ENCODE peak calls at places on chromosomes 5 and 9, in six cellular contexts. One of them, this sample, is unnamed.

GRCh38 chr9:36847781-36848673 is 186.0 kb downstream of the PAX5 start:
- DNase-seq in cardiac muscle cell: peak
- DNase-seq in lower leg skin: no peak
- DNase-seq in foreskin fibroblast: no peak
- DNase-seq in body of pancreas: no peak
- DNase-seq in heart right ventricle: no peak
- DNase-seq in this sample: no peak

GRCh38 chr5:142426129-142426641 is 101.4 kb upstream of the SPRY4 start:
- DNase-seq in cardiac muscle cell: no peak
- DNase-seq in lower leg skin: peak
- DNase-seq in foreskin fibroblast: no peak
- DNase-seq in body of pancreas: peak
- DNase-seq in heart right ventricle: peak
- DNase-seq in this sample: no peak

GRCh38 chr9:12464368-12464767 is 228.8 kb upstream of the TYRP1 start:
- DNase-seq in cardiac muscle cell: no peak
- DNase-seq in lower leg skin: no peak
- DNase-seq in foreskin fibroblast: no peak
- DNase-seq in body of pancreas: no peak
- DNase-seq in heart right ventricle: no peak
- DNase-seq in this sample: no peak

GRCh38 chr9:5628530-5629311 is at the start of gene RIC1:
- DNase-seq in cardiac muscle cell: peak
- DNase-seq in lower leg skin: peak
- DNase-seq in foreskin fibroblast: peak
- DNase-seq in body of pancreas: peak
- DNase-seq in heart right ventricle: peak
- DNase-seq in this sample: peak

GRCh38 chr5:36694351-36694750 is 87.9 kb downstream of the SLC1A3 start:
- DNase-seq in cardiac muscle cell: no peak
- DNase-seq in lower leg skin: no peak
- DNase-seq in foreskin fibroblast: peak
- DNase-seq in body of pancreas: no peak
- DNase-seq in heart right ventricle: no peak
- DNase-seq in this sample: no peak

GRCh38 chr5:107275333-107275732 is 395.4 kb downstream of the EFNA5 start:
- DNase-seq in cardiac muscle cell: no peak
- DNase-seq in lower leg skin: no peak
- DNase-seq in foreskin fibroblast: no peak
- DNase-seq in body of pancreas: no peak
- DNase-seq in heart right ventricle: no peak
- DNase-seq in this sample: no peak

GRCh38 chr9:21528123-21528808 is 46.2 kb upstream of the IFNE start:
- DNase-seq in cardiac muscle cell: no peak
- DNase-seq in lower leg skin: no peak
- DNase-seq in foreskin fibroblast: no peak
- DNase-seq in body of pancreas: no peak
- DNase-seq in heart right ventricle: no peak
- DNase-seq in this sample: no peak

GRCh38 chr9:2962471-2963172 is 118.7 kb upstream of the PUM3 start:
- DNase-seq in cardiac muscle cell: no peak
- DNase-seq in lower leg skin: no peak
- DNase-seq in foreskin fibroblast: peak
- DNase-seq in body of pancreas: no peak
- DNase-seq in heart right ventricle: no peak
- DNase-seq in this sample: no peak

GRCh38 chr5:175464414-175465233 is 13.7 kb upstream of the SFXN1 start:
- DNase-seq in cardiac muscle cell: peak
- DNase-seq in lower leg skin: no peak
- DNase-seq in foreskin fibroblast: peak
- DNase-seq in body of pancreas: peak
- DNase-seq in heart right ventricle: no peak
- DNase-seq in this sample: peak

GRCh38 chr9:112884086-112884485 is 6.6 kb downstream of the SLC46A2 start:
- DNase-seq in cardiac muscle cell: peak
- DNase-seq in lower leg skin: peak
- DNase-seq in foreskin fibroblast: no peak
- DNase-seq in body of pancreas: no peak
- DNase-seq in heart right ventricle: no peak
- DNase-seq in this sample: no peak

GRCh38 chr5:55634866-55635265 is 77.3 kb downstream of the SLC38A9 start:
- DNase-seq in cardiac muscle cell: no peak
- DNase-seq in lower leg skin: no peak
- DNase-seq in foreskin fibroblast: no peak
- DNase-seq in body of pancreas: no peak
- DNase-seq in heart right ventricle: no peak
- DNase-seq in this sample: no peak

GRCh38 chr5:174371600-174372094 is 326.1 kb downstream of the NSG2 start:
- DNase-seq in cardiac muscle cell: no peak
- DNase-seq in lower leg skin: no peak
- DNase-seq in foreskin fibroblast: no peak
- DNase-seq in body of pancreas: no peak
- DNase-seq in heart right ventricle: no peak
- DNase-seq in this sample: peak

GRCh38 chr5:72159501-72159911 is 52.2 kb downstream of the MAP1B start:
- DNase-seq in cardiac muscle cell: no peak
- DNase-seq in lower leg skin: no peak
- DNase-seq in foreskin fibroblast: peak
- DNase-seq in body of pancreas: no peak
- DNase-seq in heart right ventricle: no peak
- DNase-seq in this sample: no peak

GRCh38 chr5:143008809-143009521 is 238.8 kb downstream of the ARHGAP26 start:
- DNase-seq in cardiac muscle cell: peak
- DNase-seq in lower leg skin: no peak
- DNase-seq in foreskin fibroblast: peak
- DNase-seq in body of pancreas: no peak
- DNase-seq in heart right ventricle: peak
- DNase-seq in this sample: peak

GRCh38 chr9:68740561-68740960 is 35.5 kb downstream of the PIP5K1B start:
- DNase-seq in cardiac muscle cell: no peak
- DNase-seq in lower leg skin: no peak
- DNase-seq in foreskin fibroblast: no peak
- DNase-seq in body of pancreas: no peak
- DNase-seq in heart right ventricle: no peak
- DNase-seq in this sample: peak

GRCh38 chr5:147400076-147400809 is 109.6 kb downstream of the DPYSL3 start:
- DNase-seq in cardiac muscle cell: no peak
- DNase-seq in lower leg skin: no peak
- DNase-seq in foreskin fibroblast: no peak
- DNase-seq in body of pancreas: no peak
- DNase-seq in heart right ventricle: no peak
- DNase-seq in this sample: no peak

GRCh38 chr9:124474151-124474550 is 23.9 kb downstream of the ADGRD2 start:
- DNase-seq in cardiac muscle cell: no peak
- DNase-seq in lower leg skin: no peak
- DNase-seq in foreskin fibroblast: no peak
- DNase-seq in body of pancreas: no peak
- DNase-seq in heart right ventricle: no peak
- DNase-seq in this sample: no peak

GRCh38 chr9:113164536-113165300 is 13.9 kb downstream of the SLC31A2 start:
- DNase-seq in cardiac muscle cell: peak
- DNase-seq in lower leg skin: no peak
- DNase-seq in foreskin fibroblast: peak
- DNase-seq in body of pancreas: peak
- DNase-seq in heart right ventricle: peak
- DNase-seq in this sample: no peak

GRCh38 chr5:95715799-95716461 is 15.2 kb upstream of the RHOBTB3 start:
- DNase-seq in cardiac muscle cell: peak
- DNase-seq in lower leg skin: no peak
- DNase-seq in foreskin fibroblast: peak
- DNase-seq in body of pancreas: no peak
- DNase-seq in heart right ventricle: no peak
- DNase-seq in this sample: no peak

DNA sequence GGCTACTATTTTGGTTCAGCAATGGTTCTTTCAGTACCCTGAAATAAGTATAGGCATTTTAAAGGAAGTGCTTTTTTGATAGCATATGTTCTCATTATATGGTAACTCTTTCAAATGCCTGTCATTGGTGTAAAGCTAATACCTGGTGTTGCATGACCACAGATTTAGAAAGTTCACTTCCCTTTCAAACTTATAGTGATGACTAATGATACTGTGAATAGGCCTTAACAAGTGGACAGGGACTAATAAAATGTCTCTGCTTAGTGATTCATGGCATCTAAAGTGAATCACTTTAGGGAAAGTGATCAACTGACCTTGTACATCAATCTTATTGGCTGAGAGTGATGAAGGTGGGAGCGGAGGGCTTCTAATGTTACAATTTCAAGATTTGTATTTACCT is 21.6 kb downstream of the MRPL22 start:
- DNase-seq in cardiac muscle cell: no peak
- DNase-seq in lower leg skin: no peak
- DNase-seq in foreskin fibroblast: peak
- DNase-seq in body of pancreas: no peak
- DNase-seq in heart right ventricle: no peak
- DNase-seq in this sample: no peak
- TF ChIP-seq CTCF in cardiac muscle cell: no peak
- TF ChIP-seq CTCF in lower leg skin: no peak
- TF ChIP-seq CTCF in foreskin fibroblast: no peak
- TF ChIP-seq CTCF in body of pancreas: no peak
- TF ChIP-seq CTCF in heart right ventricle: no peak
- TF ChIP-seq CTCF in this sample: no peak

GRCh38 chr5:134735243-134735642 is 3.1 kb upstream of the CAMLG start:
- DNase-seq in cardiac muscle cell: no peak
- DNase-seq in lower leg skin: no peak
- DNase-seq in foreskin fibroblast: no peak
- DNase-seq in body of pancreas: no peak
- DNase-seq in heart right ventricle: no peak
- DNase-seq in this sample: no peak

GRCh38 chr5:134738963-134739661 is 764 bp downstream of the CAMLG start:
- DNase-seq in cardiac muscle cell: peak
- DNase-seq in lower leg skin: no peak
- DNase-seq in foreskin fibroblast: peak
- DNase-seq in body of pancreas: peak
- DNase-seq in heart right ventricle: peak
- DNase-seq in this sample: peak

GRCh38 chr5:134736173-134736812 is 2.1 kb upstream of the CAMLG start:
- DNase-seq in cardiac muscle cell: no peak
- DNase-seq in lower leg skin: no peak
- DNase-seq in foreskin fibroblast: no peak
- DNase-seq in body of pancreas: no peak
- DNase-seq in heart right ventricle: no peak
- DNase-seq in this sample: no peak

GRCh38 chr5:134741052-134741451 is 2.7 kb downstream of the CAMLG start:
- DNase-seq in cardiac muscle cell: no peak
- DNase-seq in lower leg skin: no peak
- DNase-seq in foreskin fibroblast: peak
- DNase-seq in body of pancreas: no peak
- DNase-seq in heart right ventricle: no peak
- DNase-seq in this sample: no peak

DNA sequence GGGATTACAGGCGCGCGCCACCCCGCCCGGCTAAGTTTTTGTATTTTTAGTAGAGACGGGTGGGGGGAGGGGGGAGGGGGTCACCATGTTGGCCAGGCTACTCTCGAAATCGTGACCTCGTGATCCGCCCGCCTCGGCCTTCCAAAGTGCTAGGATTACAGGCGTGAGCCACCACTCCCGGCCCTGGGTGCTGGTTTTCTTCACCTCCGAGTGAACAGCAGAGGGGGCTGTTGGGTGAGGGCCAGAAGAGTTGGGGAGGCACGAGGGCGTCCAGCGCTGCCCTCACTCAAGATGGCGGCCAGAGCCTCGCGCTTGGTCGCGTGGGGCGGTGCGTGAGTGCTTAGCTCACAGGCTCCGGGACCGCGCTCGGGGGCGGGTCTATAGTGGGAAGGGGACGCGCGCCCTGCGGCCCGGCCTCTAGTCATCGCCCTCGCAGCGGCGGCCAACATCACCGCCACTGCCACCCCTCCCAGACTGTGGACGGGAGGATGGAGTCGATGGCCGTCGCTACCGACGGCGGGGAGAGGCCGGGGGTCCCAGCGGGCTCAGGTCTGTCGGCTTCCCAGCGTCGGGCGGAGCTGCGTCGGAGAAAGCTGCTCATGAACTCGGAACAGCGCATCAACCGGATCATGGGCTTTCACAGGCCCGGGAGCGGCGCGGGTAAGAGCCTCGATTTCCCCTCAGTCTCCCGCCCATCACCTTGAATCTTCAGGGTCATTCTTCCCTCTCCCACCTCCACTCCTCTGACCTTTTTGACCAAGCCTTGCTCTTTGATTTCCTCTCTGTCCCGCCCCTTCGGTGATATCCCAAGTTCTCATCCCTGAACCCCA is at the start of gene CAMLG:
- DNase-seq in cardiac muscle cell: peak
- DNase-seq in lower leg skin: peak
- DNase-seq in foreskin fibroblast: peak
- DNase-seq in body of pancreas: peak
- DNase-seq in heart right ventricle: peak
- DNase-seq in this sample: peak
- TF ChIP-seq CTCF in cardiac muscle cell: peak
- TF ChIP-seq CTCF in lower leg skin: no peak
- TF ChIP-seq CTCF in foreskin fibroblast: peak
- TF ChIP-seq CTCF in body of pancreas: peak
- TF ChIP-seq CTCF in heart right ventricle: peak
- TF ChIP-seq CTCF in this sample: peak

GRCh38 chr9:76219555-76220151 is 174.6 kb downstream of the RFK start:
- DNase-seq in cardiac muscle cell: peak
- DNase-seq in lower leg skin: no peak
- DNase-seq in foreskin fibroblast: peak
- DNase-seq in body of pancreas: no peak
- DNase-seq in heart right ventricle: no peak
- DNase-seq in this sample: no peak
- TF ChIP-seq CTCF in cardiac muscle cell: peak
- TF ChIP-seq CTCF in lower leg skin: no peak
- TF ChIP-seq CTCF in foreskin fibroblast: peak
- TF ChIP-seq CTCF in body of pancreas: no peak
- TF ChIP-seq CTCF in heart right ventricle: peak
- TF ChIP-seq CTCF in this sample: no peak

DNA sequence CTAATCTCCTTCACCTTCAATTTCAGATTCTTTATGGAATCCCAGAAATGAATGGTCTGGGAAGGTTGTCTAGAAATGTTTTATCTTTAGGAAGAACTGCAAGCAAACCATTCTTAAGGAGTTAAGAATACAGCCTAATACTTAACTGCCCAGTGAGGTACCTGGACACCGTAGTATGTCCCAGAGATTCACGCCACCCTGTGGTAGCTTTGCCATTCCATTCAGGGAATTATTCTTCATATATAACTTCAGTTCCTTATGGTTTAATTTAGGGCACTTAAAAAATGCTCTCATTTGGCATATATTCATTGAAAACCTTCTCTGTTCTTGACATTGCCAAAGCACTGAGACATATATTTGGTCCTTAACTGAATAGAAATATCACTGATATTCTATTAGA is 49.7 kb downstream of the ACTBL2 start:
- DNase-seq in cardiac muscle cell: peak
- DNase-seq in lower leg skin: no peak
- DNase-seq in foreskin fibroblast: no peak
- DNase-seq in body of pancreas: no peak
- DNase-seq in heart right ventricle: no peak
- DNase-seq in this sample: peak
- TF ChIP-seq CTCF in cardiac muscle cell: peak
- TF ChIP-seq CTCF in lower leg skin: no peak
- TF ChIP-seq CTCF in foreskin fibroblast: no peak
- TF ChIP-seq CTCF in body of pancreas: no peak
- TF ChIP-seq CTCF in heart right ventricle: no peak
- TF ChIP-seq CTCF in this sample: no peak

GRCh38 chr9:98523231-98523901 is 185.4 kb downstream of the GABBR2 start:
- DNase-seq in cardiac muscle cell: peak
- DNase-seq in lower leg skin: no peak
- DNase-seq in foreskin fibroblast: peak
- DNase-seq in body of pancreas: no peak
- DNase-seq in heart right ventricle: no peak
- DNase-seq in this sample: peak
- TF ChIP-seq CTCF in cardiac muscle cell: peak
- TF ChIP-seq CTCF in lower leg skin: no peak
- TF ChIP-seq CTCF in foreskin fibroblast: peak
- TF ChIP-seq CTCF in body of pancreas: no peak
- TF ChIP-seq CTCF in heart right ventricle: no peak
- TF ChIP-seq CTCF in this sample: no peak

GRCh38 chr9:33817327-33818166 is 587 bp downstream of the UBE2R2 start:
- DNase-seq in cardiac muscle cell: peak
- DNase-seq in lower leg skin: peak
- DNase-seq in foreskin fibroblast: peak
- DNase-seq in body of pancreas: peak
- DNase-seq in heart right ventricle: peak
- DNase-seq in this sample: peak
- TF ChIP-seq CTCF in cardiac muscle cell: peak
- TF ChIP-seq CTCF in lower leg skin: no peak
- TF ChIP-seq CTCF in foreskin fibroblast: peak
- TF ChIP-seq CTCF in body of pancreas: no peak
- TF ChIP-seq CTCF in heart right ventricle: peak
- TF ChIP-seq CTCF in this sample: no peak

This sample was measured in Calu3.